ENCODE peak calls at places on chromosomes 11 and 22, in four cellular contexts. L, B, T and C are unnamed samples.

GRCh38 chr22:23796461-23796860 is 9.7 kb downstream of the SMARCB1 start:
- DNase-seq in L (no peak), B (no peak), T (no peak), C (no peak)

GRCh38 chr11:125072961-125073590 is 10.0 kb downstream of the SLC37A2 start:
- DNase-seq in L (no peak), B (no peak), T (no peak), C (no peak)

GRCh38 chr11:8338138-8338537 is 74.5 kb upstream of the LMO1 start:
- DNase-seq in L (peak; percentile 41), B (peak; percentile 30), T (peak; percentile 7), C (no peak)

GRCh38 chr11:11313426-11313825 is 39.6 kb downstream of the CSNK2A3 start:
- DNase-seq in L (peak; percentile 62), B (peak; percentile 71), T (no peak), C (no peak)

GRCh38 chr22:19775496-19776325 is 15.1 kb downstream of the TBX1 start:
- DNase-seq in L (no peak), B (no peak), T (no peak), C (no peak)

GRCh38 chr11:45167283-45167682 is 20.8 kb downstream of the PRDM11 start:
- DNase-seq in L (no peak), B (no peak), T (no peak), C (no peak)

GRCh38 chr11:62054484-62055121 is 69.2 kb upstream of the INCENP start:
- DNase-seq in L (peak; percentile 10), B (peak; percentile 76), T (no peak), C (peak; percentile 73)

GRCh38 chr11:61193596-61193995 is 9.7 kb upstream of the PGA3 start:
- DNase-seq in L (no peak), B (no peak), T (no peak), C (no peak)

GRCh38 chr22:29780781-29781676 is 13.9 kb downstream of the UQCR10 start:
- DNase-seq in L (peak; percentile 58), B (no peak), T (no peak), C (no peak)

GRCh38 chr22:25564320-25564978 is at the start of gene GRK3:
- DNase-seq in L (peak; percentile 57), B (peak; percentile 44), T (peak; percentile 36), C (peak; percentile 76)

GRCh38 chr22:44869196-44869595 is 116.8 kb downstream of the ARHGAP8 start:
- DNase-seq in L (no peak), B (no peak), T (no peak), C (no peak)

GRCh38 chr22:37088108-37088605 is 21.4 kb downstream of the TMPRSS6 start:
- DNase-seq in L (no peak), B (no peak), T (no peak), C (no peak)